ENCODE peak calls at places on chromosomes 1 and 21, in nine cellular contexts. I, P, L, A, M, B, W, K and Q are unnamed samples.

GRCh38 chr21:37088196-37088595 is 15.1 kb downstream of the TTC3 start:
- DNase-seq in I (no peak), P (no peak), L (no peak), A (no peak), M (no peak), B (no peak), W (no peak), K (no peak), Q (no peak)

GRCh38 chr1:26580116-26580515 is 50.6 kb downstream of the RPS6KA1 start:
- DNase-seq in I (no peak), P (no peak), L (no peak), A (no peak), M (no peak), B (no peak), W (no peak), K (no peak), Q (no peak)

GRCh38 chr1:220769205-220769604 is 17.5 kb upstream of the MTARC1 start:
- DNase-seq in I (no peak), P (no peak), L (no peak), A (no peak), M (no peak), B (no peak), W (peak; percentile 73), K (no peak), Q (no peak)

GRCh38 chr1:239179001-239179400 is 207.4 kb upstream of the CHRM3 start:
- DNase-seq in I (no peak), P (no peak), L (no peak), A (no peak), M (no peak), B (no peak), W (no peak), K (no peak), Q (peak; percentile 10)

GRCh38 chr1:72397786-72398185 is 115.4 kb upstream of the NEGR1 start:
- DNase-seq in I (no peak), P (no peak), L (no peak), A (no peak), M (no peak), B (peak; percentile 64), W (no peak), K (peak; percentile 2), Q (no peak)

GRCh38 chr1:30870656-30871055 is 37.9 kb downstream of the SDC3 start:
- DNase-seq in I (no peak), P (no peak), L (no peak), A (no peak), M (no peak), B (no peak), W (no peak), K (no peak), Q (no peak)

GRCh38 chr1:81414417-81415087 is 386.2 kb upstream of the ADGRL2 start:
- DNase-seq in I (peak; percentile 57), P (no peak), L (peak; percentile 11), A (peak; percentile 9), M (peak; percentile 8), B (peak; percentile 66), W (peak; percentile 9), K (peak; percentile 37), Q (peak; percentile 31)

GRCh38 chr1:101238681-101239094 is 1.9 kb downstream of the S1PR1 start:
- DNase-seq in I (peak; percentile 59), P (peak; percentile 54), L (peak; percentile 55), A (no peak), M (peak; percentile 71), B (peak; percentile 94), W (peak; percentile 83), K (peak; percentile 77), Q (peak; percentile 86)

GRCh38 chr1:195999022-195999421 is 609.2 kb downstream of the KCNT2 start:
- DNase-seq in I (no peak), P (no peak), L (no peak), A (no peak), M (no peak), B (no peak), W (peak; percentile 20), K (no peak), Q (no peak)

GRCh38 chr1:201186212-201186611 is 4.4 kb upstream of the IGFN1 start:
- DNase-seq in I (no peak), P (no peak), L (no peak), A (no peak), M (no peak), B (no peak), W (no peak), K (no peak), Q (no peak)

GRCh38 chr1:201183728-201184127 is 6.9 kb upstream of the IGFN1 start:
- DNase-seq in I (no peak), P (no peak), L (no peak), A (no peak), M (no peak), B (no peak), W (no peak), K (no peak), Q (no peak)

GRCh38 chr1:201184307-201184706 is 6.3 kb upstream of the IGFN1 start:
- DNase-seq in I (no peak), P (no peak), L (no peak), A (no peak), M (no peak), B (no peak), W (no peak), K (no peak), Q (no peak)

GRCh38 chr1:201185527-201186128 is 5.0 kb upstream of the IGFN1 start:
- DNase-seq in I (no peak), P (no peak), L (no peak), A (no peak), M (no peak), B (no peak), W (no peak), K (no peak), Q (no peak)

DNA sequence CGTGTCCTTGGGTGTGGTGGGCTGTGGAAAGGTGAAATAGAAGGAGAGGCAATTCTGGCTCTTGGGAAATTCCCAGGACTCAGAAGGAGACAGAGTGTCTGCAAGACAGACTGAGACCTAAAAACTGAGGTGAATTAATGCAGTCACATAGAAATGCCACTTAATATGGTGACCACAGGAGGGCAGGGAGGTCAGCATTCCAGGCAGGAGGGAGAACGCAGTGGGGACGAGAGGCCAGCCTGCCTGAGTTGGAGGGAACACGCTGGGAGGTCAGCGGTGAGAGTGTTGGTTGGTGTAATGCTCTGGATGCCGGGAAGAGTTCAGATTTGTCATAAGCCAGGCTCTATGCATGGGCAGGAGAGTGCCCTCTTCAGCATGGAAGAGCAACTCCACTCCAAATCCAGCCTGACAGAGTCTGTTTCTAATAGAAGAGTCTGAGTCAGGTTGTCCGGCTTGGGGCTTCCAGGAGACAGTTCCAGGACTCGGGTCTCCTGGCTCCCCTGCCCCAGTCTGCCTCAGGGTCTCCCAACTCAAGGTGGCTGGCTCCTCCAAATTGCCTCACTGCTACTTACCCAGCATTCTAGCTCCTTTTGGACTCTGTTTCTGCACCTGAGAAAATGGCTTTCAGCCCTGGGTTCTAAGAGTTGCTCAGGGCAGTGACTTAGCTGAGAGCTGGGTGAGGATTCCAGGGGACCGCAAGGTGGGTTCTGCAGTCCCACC is 5.7 kb upstream of the IGFN1 start:
- DNase-seq in I (no peak), P (peak; percentile 58), L (peak; percentile 29), A (no peak), M (peak; percentile 54), B (peak; percentile 38), W (peak; percentile 61), K (peak; percentile 43), Q (peak; percentile 77)
- TF ChIP-seq MAX in I (peak; percentile 68), P (no peak), L (no peak), A (no peak), M (no peak), B (no peak), W (peak; percentile 19), K (no peak), Q (peak; percentile 43)

GRCh38 chr1:213874789-213875188 is 113.0 kb upstream of the PROX1 start:
- DNase-seq in I (no peak), P (no peak), L (no peak), A (no peak), M (no peak), B (no peak), W (no peak), K (no peak), Q (no peak)
- TF ChIP-seq MAX in I (no peak), P (no peak), L (no peak), A (no peak), M (no peak), B (no peak), W (no peak), K (no peak), Q (no peak)

DNA sequence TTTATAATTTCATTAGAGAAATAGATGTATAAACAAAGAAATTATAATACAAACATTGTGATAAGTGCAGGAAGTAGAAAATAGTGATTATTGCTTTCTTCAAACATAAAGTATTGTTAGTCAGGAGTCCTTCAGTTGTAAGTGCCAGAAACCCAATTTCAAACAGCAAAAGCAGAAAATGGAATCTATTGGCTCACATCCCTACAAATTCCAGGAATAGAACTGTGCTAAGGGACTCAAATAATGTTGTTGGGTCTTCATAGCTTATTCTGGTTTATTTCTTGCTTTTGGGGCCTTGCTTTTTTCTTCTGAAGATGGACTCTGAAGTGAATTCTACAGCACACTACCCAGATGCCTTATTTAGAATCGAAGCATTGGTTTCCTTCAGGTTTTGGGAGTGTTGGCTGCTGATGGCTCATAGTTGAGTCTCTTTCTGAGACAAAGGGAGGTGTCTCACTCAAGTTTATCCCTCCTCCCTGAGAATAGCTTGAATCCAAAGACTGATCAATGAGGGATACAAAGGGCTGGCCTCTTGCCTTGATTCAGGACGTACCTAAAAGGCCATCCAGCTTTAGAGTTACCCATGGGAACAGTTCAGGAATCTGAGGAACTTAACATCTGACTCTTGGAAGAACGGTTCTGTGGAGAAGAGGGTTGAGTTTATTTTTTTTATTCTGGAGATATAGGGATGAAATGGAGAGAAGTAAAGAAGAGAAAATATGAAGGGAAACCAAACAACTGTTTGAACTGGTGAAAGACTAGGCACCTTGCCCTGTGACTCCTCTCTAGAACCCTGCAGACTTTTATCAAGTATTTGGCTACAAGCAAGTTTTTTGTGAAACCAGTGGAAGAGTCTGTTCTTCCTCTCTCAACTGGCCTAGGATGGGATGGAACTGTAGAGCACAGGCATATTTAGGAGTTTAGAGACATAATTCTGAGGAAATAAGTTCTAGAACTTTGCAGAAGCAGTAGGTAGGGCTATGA is 39.0 kb upstream of the ATG4C start:
- DNase-seq in I (no peak), P (no peak), L (no peak), A (no peak), M (no peak), B (no peak), W (no peak), K (no peak), Q (no peak)
- TF ChIP-seq MAX in I (no peak), P (no peak), L (no peak), A (no peak), M (no peak), B (no peak), W (no peak), K (no peak), Q (no peak)

DNA sequence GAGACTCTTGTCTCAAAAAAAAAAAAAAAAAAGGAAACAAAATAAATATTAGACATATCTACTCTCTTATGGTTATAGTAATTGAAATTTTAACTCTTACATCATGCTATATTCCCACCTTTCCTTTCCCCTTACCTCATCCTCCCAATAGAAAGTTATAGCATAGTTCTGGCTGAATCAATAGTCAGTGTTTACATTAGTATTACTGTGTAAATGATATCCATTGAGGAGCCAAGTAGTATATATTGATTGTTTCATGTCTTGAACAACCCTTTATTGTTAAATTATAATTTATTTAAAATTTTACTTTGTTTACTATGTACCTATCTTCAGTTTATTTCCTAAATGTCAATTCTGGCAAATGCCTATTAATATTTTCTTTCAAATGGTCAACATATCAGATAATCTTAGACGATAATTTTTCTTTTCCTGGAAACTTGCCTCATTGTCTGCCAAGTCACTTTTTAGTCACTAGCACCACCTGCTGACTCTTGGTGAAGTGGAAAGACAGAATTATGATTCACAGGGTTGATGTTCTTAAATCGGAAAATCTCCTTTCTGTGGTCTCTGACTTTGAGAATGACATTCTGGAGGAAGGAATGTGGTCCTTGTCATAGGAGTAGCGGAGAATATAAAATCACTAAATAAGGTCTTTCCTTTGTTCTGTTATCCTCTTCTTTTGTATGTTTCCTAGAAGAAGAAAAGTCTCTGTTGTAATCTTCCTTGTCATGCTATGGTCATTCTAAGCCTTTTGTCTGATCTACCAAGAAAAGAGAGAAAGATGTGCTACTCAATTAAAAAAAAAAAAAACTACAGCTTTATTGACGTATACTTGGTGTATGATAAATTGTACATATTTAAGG is 8.6 kb downstream of the HJV start:
- DNase-seq in I (no peak), P (peak; percentile 63), L (peak; percentile 69), A (no peak), M (peak; percentile 83), B (peak; percentile 84), W (peak; percentile 83), K (peak; percentile 80), Q (peak; percentile 66)
- TF ChIP-seq MAX in I (no peak), P (no peak), L (no peak), A (no peak), M (no peak), B (no peak), W (no peak), K (peak; percentile 45), Q (no peak)